ENCODE peak calls at places on chromosomes 1 and 21, in four cellular contexts. I is SK-N-SH, Z is A549, H is IMR-90. E is an unnamed sample.

GRCh38 chr1:233936422-233936821 is 31.9 kb downstream of the SLC35F3 start:
- DNase-seq in Z (no peak), H (no peak), I (no peak), E (no peak)

GRCh38 chr1:235575597-235575996 is 71.3 kb upstream of the B3GALNT2 start:
- DNase-seq in I (no peak), Z (no peak), H (no peak), E (no peak)

GRCh38 chr21:40765771-40766170 is 81.2 kb downstream of the DSCAM start:
- DNase-seq in H (no peak), I (no peak), Z (no peak), E (no peak)

GRCh38 chr21:26881504-26882228 is 36.5 kb upstream of the ADAMTS1 start:
- DNase-seq in I (peak; percentile 39), Z (peak; percentile 1), H (peak; percentile 39), E (no peak)

GRCh38 chr1:8665824-8666223 is 151.6 kb downstream of the RERE start:
- DNase-seq in I (no peak), Z (no peak), H (no peak), E (no peak)

GRCh38 chr1:91693542-91693941 is 192.4 kb downstream of the TGFBR3 start:
- DNase-seq in H (peak; percentile 61), Z (no peak), I (no peak), E (no peak)

GRCh38 chr1:154793674-154794073 is 76.4 kb downstream of the KCNN3 start:
- DNase-seq in Z (no peak), H (no peak), I (no peak), E (no peak)

GRCh38 chr1:48246727-48247126 is 24.2 kb downstream of the SLC5A9 start:
- DNase-seq in I (peak; percentile 21), H (no peak), Z (no peak), E (no peak)

GRCh38 chr1:24082372-24082771 is 29.6 kb downstream of the MYOM3 start:
- DNase-seq in H (no peak), I (no peak), Z (no peak), E (no peak)

GRCh38 chr1:180153032-180153431 is 1.6 kb upstream of the QSOX1 start:
- DNase-seq in H (no peak), I (no peak), Z (no peak), E (no peak)

GRCh38 chr1:166174108-166174507 is 7.3 kb upstream of the FAM78B start:
- DNase-seq in I (peak; percentile 33), H (no peak), Z (no peak), E (no peak)

GRCh38 chr1:8394456-8395321 is 76.8 kb downstream of the SLC45A1 start:
- DNase-seq in H (peak; percentile 96), I (no peak), Z (no peak), E (no peak)

GRCh38 chr1:3930696-3931309 is 30.7 kb upstream of the C1orf174 start:
- DNase-seq in Z (no peak), I (no peak), H (no peak), E (no peak)
- TF ChIP-seq RAD21 in Z (no peak), I (no peak), H (no peak), E (no peak)

GRCh38 chr1:230703679-230704385 is 10.1 kb downstream of the AGT start:
- DNase-seq in H (no peak), Z (no peak), I (no peak), E (no peak)

GRCh38 chr1:230706887-230707731 is 6.8 kb downstream of the AGT start:
- DNase-seq in Z (no peak), H (no peak), I (no peak), E (no peak)

GRCh38 chr1:230704830-230705229 is 9.1 kb downstream of the AGT start:
- DNase-seq in I (no peak), Z (no peak), H (no peak), E (no peak)

GRCh38 chr1:230706020-230706699 is 7.8 kb downstream of the AGT start:
- DNase-seq in H (no peak), Z (no peak), I (no peak), E (no peak)

GRCh38 chr1:230705289-230706019 is 8.5 kb downstream of the AGT start:
- DNase-seq in I (no peak), H (no peak), Z (no peak), E (no peak)
- TF ChIP-seq RAD21 in I (no peak), H (no peak), Z (no peak), E (no peak)

DNA sequence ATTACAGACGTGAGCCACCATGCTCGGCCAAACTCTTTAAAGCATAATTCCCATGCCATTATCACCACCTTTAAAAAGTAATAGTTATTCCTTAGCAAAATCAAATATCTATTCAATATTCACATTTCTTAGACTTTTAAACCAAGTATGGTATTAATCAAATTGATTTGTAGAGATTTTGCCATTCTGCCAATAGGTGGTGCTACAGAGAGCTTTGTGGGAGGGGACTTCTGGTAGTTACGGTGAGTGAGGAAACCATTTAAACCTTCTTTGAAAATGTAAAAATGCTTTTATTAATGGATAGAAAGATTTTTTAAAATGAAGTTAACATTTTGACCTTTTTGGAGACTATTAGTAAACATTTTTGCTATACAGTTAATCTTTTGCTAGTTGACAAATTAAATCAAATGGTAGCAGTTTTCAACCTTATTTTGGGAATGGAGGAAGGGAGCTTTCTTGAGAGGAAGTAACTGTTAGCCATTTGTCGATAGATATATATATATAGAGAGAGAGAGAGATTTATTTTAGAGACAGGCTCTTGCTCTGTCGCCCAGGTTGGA is 19.3 kb downstream of the IARS2 start:
- DNase-seq in H (peak; percentile 20), I (peak; percentile 52), Z (peak; percentile 49), E (no peak)
- TF ChIP-seq RAD21 in H (no peak), I (no peak), Z (no peak), E (peak; percentile 22)

GRCh38 chr1:204829133-204829532 is 41.5 kb upstream of the NFASC start:
- DNase-seq in H (no peak), Z (no peak), I (no peak), E (no peak)
- TF ChIP-seq RAD21 in H (no peak), Z (no peak), I (no peak), E (no peak)

GRCh38 chr1:209354840-209355165 is 228.7 kb upstream of the CAMK1G start:
- DNase-seq in H (no peak), Z (no peak), I (no peak), E (no peak)

GRCh38 chr1:209353097-209353496 is 230.4 kb upstream of the CAMK1G start:
- DNase-seq in H (no peak), I (no peak), Z (no peak), E (no peak)

GRCh38 chr1:209356909-209357498 is 226.5 kb upstream of the CAMK1G start:
- DNase-seq in Z (no peak), H (no peak), I (no peak), E (no peak)

GRCh38 chr1:209355415-209355814 is 228.1 kb upstream of the CAMK1G start:
- DNase-seq in I (no peak), H (no peak), Z (no peak), E (no peak)

DNA sequence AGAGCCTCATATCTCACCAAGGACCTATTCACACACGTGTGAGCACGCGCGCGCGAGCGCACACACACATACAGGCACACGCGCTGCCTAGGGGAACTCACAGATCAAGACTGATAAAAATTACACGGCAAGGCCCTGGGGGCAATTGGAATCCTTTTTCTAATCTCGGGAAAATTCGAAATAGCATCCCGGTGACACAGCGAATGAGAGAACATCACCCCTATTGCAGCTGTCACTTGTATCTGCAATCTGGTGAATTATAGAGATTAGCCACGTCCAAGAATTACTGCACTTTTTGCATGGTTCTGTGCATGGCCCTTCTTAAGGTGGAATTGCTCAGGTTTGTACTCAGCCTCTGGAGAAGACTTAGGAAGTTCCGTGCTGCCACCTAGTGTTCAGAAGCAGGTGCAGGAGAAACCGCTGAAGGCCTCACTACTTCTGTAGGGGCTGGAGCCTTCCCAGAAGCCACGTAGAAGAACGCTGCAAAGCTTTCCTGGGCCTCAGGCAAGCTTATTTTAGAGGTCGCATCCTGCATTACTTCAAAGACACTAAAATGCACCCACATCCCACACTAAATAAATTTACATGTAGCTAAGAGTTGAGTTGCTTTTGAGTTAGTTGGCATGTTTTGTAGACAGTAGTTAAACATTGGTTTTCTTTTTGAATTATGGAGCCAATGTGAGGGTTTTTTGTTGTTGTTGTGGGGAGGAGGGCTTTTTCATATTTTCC is 229.2 kb upstream of the CAMK1G start:
- DNase-seq in I (peak; percentile 68), H (peak; percentile 92), Z (peak; percentile 89), E (peak; percentile 85)
- TF ChIP-seq RAD21 in I (peak; percentile 97), H (peak; percentile 81), Z (peak; percentile 83), E (peak; percentile 85)

GRCh38 chr1:29713857-29714256 is 477.5 kb downstream of the PTPRU start:
- DNase-seq in Z (peak; percentile 17), H (peak; percentile 10), I (no peak), E (no peak)

GRCh38 chr1:29719253-29719652 is 482.9 kb downstream of the PTPRU start:
- DNase-seq in I (no peak), Z (no peak), H (peak; percentile 19), E (no peak)

GRCh38 chr1:29712801-29713200 is 476.5 kb downstream of the PTPRU start:
- DNase-seq in H (no peak), I (no peak), Z (no peak), E (no peak)

GRCh38 chr1:29718791-29719190 is 482.5 kb downstream of the PTPRU start:
- DNase-seq in H (no peak), I (no peak), Z (no peak), E (no peak)

GRCh38 chr1:29716306-29716705 is 480.0 kb downstream of the PTPRU start:
- DNase-seq in Z (no peak), H (no peak), I (no peak), E (no peak)
- TF ChIP-seq RAD21 in Z (no peak), H (no peak), I (no peak), E (no peak)

GRCh38 chr1:207327994-207328393 is 6.5 kb downstream of the CD55 start:
- DNase-seq in I (no peak), Z (no peak), H (peak; percentile 88), E (no peak)
- TF ChIP-seq RAD21 in I (no peak), Z (no peak), H (no peak), E (no peak)

GRCh38 chr1:98903261-98903660 is 101.4 kb downstream of the PLPPR5 start:
- DNase-seq in I (no peak), Z (peak; percentile 9), H (peak; percentile 88), E (no peak)
- TF ChIP-seq RAD21 in I (no peak), Z (no peak), H (no peak), E (no peak)

GRCh38 chr1:247332901-247333361 is 1.3 kb upstream of the ZNF496 start:
- DNase-seq in I (no peak), H (peak; percentile 30), Z (no peak), E (no peak)
- TF ChIP-seq RAD21 in I (no peak), H (no peak), Z (no peak), E (no peak)

E was measured in HCT116.